ENCODE peak calls at places on chromosomes 4 and X, in nine cellular contexts. K, A, X, Z, H, N, Y, F and D are unnamed samples. For H3K36me3, the result is how much of the 10 kb centered on the place peaks cover.

GRCh38 chrX:129738466-129739308 is at the start of gene XPNPEP2:
- DNase-seq in H (no peak), A (peak), Y (peak), X (peak), Z (peak), F (no peak), N (peak), K (no peak), D (peak)

GRCh38 chr4:80139668-80140067 is 57.6 kb upstream of the PRDM8 start:
- DNase-seq in N (no peak), X (no peak), F (no peak), K (no peak), A (no peak), H (no peak), Z (no peak), Y (no peak), D (no peak)

GRCh38 chr4:104166749-104167148 is 327.9 kb downstream of the CXXC4 start:
- DNase-seq in Y (no peak), F (no peak), K (no peak), H (no peak), A (no peak), N (no peak), Z (no peak), X (no peak), D (no peak)

GRCh38 chr4:176002007-176002623 is 63.5 kb upstream of the WDR17 start:
- DNase-seq in A (no peak), Z (no peak), X (peak), F (no peak), H (peak), Y (no peak), K (peak), N (no peak), D (peak)

GRCh38 chr4:105232374-105232773 is 85.7 kb downstream of the TET2 start:
- DNase-seq in A (no peak), F (no peak), X (no peak), K (no peak), N (no peak), H (no peak), Z (peak), Y (no peak), D (no peak)

GRCh38 chr4:182074842-182075241 is 168.4 kb upstream of the TENM3 start:
- DNase-seq in X (no peak), N (no peak), H (no peak), F (no peak), Y (no peak), Z (no peak), K (no peak), A (no peak), D (no peak)

GRCh38 chr4:33357121-33357520 is 2637.0 kb downstream of the PCDH7 start:
- DNase-seq in X (no peak), Z (no peak), K (no peak), N (no peak), H (no peak), Y (no peak), A (no peak), F (no peak), D (no peak)

GRCh38 chrX:7115557-7115956 is 32.0 kb upstream of the STS start:
- DNase-seq in H (peak), X (no peak), Z (no peak), N (no peak), F (no peak), Y (no peak), A (peak), K (no peak), D (no peak)

GRCh38 chr4:182513534-182514291 is 270.5 kb downstream of the TENM3 start:
- DNase-seq in N (no peak), X (no peak), A (no peak), Y (no peak), H (no peak), Z (no peak), K (no peak), F (no peak), D (no peak)

GRCh38 chr4:25020240-25020639 is 10.5 kb downstream of the LGI2 start:
- DNase-seq in K (no peak), Z (no peak), H (no peak), F (no peak), N (no peak), Y (no peak), X (no peak), A (no peak), D (no peak)

GRCh38 chrX:153801646-153802045 is 7.2 kb downstream of the SSR4 start:
- DNase-seq in N (no peak), Z (no peak), A (no peak), F (no peak), X (no peak), H (no peak), K (no peak), Y (no peak), D (no peak)

GRCh38 chrX:151359931-151360871 is 36.8 kb upstream of the VMA21 start:
- DNase-seq in A (peak), H (peak), K (peak), F (peak), N (peak), Y (no peak), Z (no peak), X (peak), D (peak)

GRCh38 chr4:2081540-2081939 is 22.4 kb downstream of the NAT8L start:
- DNase-seq in H (peak), F (no peak), X (no peak), Y (no peak), Z (no peak), K (peak), N (no peak), A (no peak), D (no peak)

GRCh38 chr4:166165829-166166420 is 292.9 kb downstream of the TLL1 start:
- DNase-seq in A (no peak), X (peak), H (peak), F (no peak), N (no peak), Y (no peak), K (no peak), Z (peak), D (peak)

GRCh38 chrX:12403474-12404082 is 265.3 kb downstream of the FRMPD4 start:
- DNase-seq in H (no peak), K (no peak), Z (peak), Y (no peak), A (no peak), F (no peak), X (no peak), N (no peak), D (no peak)

GRCh38 chrX:77945910-77946309 is 23.5 kb downstream of the PGAM4 start:
- DNase-seq in X (no peak), H (no peak), N (no peak), Y (no peak), F (no peak), A (no peak), K (no peak), Z (no peak), D (no peak)

GRCh38 chr4:187814737-187815465 is 180.7 kb upstream of the ZFP42 start:
- DNase-seq in Y (no peak), X (no peak), Z (peak), H (no peak), F (no peak), N (peak), A (no peak), K (peak), D (no peak)

GRCh38 chr4:163548481-163549243 is 54.2 kb downstream of the TMA16 start:
- DNase-seq in F (peak), A (no peak), X (peak), H (no peak), Z (peak), Y (no peak), K (no peak), N (no peak), D (peak)

GRCh38 chr4:110306363-110306762 is 107.9 kb upstream of the ELOVL6 start:
- DNase-seq in F (no peak), H (no peak), N (no peak), A (no peak), Z (no peak), Y (no peak), X (no peak), K (no peak), D (no peak)

GRCh38 chr4:143358923-143359694 is 22.4 kb downstream of the GAB1 start:
- DNase-seq in Y (peak), Z (peak), N (no peak), K (no peak), H (no peak), X (no peak), F (no peak), A (no peak), D (no peak)

GRCh38 chr4:17128268-17128667 is 229.8 kb upstream of the LDB2 start:
- DNase-seq in H (no peak), F (no peak), X (no peak), K (no peak), A (no peak), N (no peak), Z (peak), Y (no peak), D (no peak)

GRCh38 chr4:10524196-10524833 is 67.1 kb upstream of the ZNF518B start:
- DNase-seq in X (no peak), H (no peak), Y (no peak), N (no peak), A (no peak), K (no peak), F (no peak), Z (no peak), D (no peak)

GRCh38 chr4:89765966-89766365 is 71.0 kb downstream of the SNCA start:
- DNase-seq in H (no peak), A (peak), Y (peak), Z (peak), K (no peak), X (no peak), F (no peak), N (no peak), D (no peak)

GRCh38 chr4:173485164-173485563 is 44.9 kb downstream of the HAND2 start:
- DNase-seq in X (no peak), Y (no peak), K (no peak), H (no peak), N (no peak), A (no peak), Z (peak), F (no peak), D (no peak)

GRCh38 chr4:4306920-4307319 is 16.9 kb downstream of the ZBTB49 start:
- DNase-seq in N (no peak), F (no peak), K (no peak), X (no peak), Z (no peak), Y (no peak), A (no peak), H (no peak), D (no peak)

GRCh38 chr4:80266267-80266901 is at the start of gene FGF5:
- DNase-seq in X (peak), Y (peak), N (peak), F (no peak), H (peak), A (peak), Z (peak), K (peak), D (peak)

GRCh38 chr4:177283167-177283566 is 26.5 kb upstream of the NEIL3 start:
- DNase-seq in K (no peak), N (no peak), A (no peak), Z (peak), Y (no peak), H (no peak), F (no peak), X (no peak), D (no peak)

GRCh38 chr4:56320293-56320692 is 67.0 kb downstream of the AASDH start:
- DNase-seq in N (no peak), Y (no peak), H (no peak), Z (peak), K (no peak), A (no peak), F (no peak), X (no peak), D (no peak)

GRCh38 chr4:96149911-96150310 is 310.0 kb downstream of the PDHA2 start:
- DNase-seq in X (no peak), F (no peak), Z (no peak), A (no peak), K (no peak), Y (no peak), H (no peak), N (no peak), D (no peak)

GRCh38 chrX:39012561-39013209 is 211.4 kb downstream of the MID1IP1 start:
- DNase-seq in H (no peak), Z (peak), X (no peak), Y (no peak), N (no peak), A (no peak), F (no peak), K (no peak), D (peak)

GRCh38 chr4:55386073-55386472 is 9.7 kb upstream of the TMEM165 start:
- DNase-seq in Y (no peak), H (peak), X (peak), F (no peak), Z (peak), K (no peak), N (no peak), A (no peak), D (peak)

GRCh38 chrX:131763674-131764073 is 219.8 kb downstream of the OR13H1 start:
- DNase-seq in Z (peak), F (peak), N (no peak), X (no peak), K (no peak), A (peak), Y (no peak), H (peak), D (no peak)

GRCh38 chr4:26218677-26219181 is 102.1 kb upstream of the RBPJ start:
- DNase-seq in Y (no peak), F (no peak), X (no peak), A (no peak), N (no peak), H (no peak), Z (no peak), K (no peak), D (no peak)

GRCh38 chr4:15410750-15411149 is 17.1 kb upstream of the C1QTNF7 start:
- DNase-seq in A (no peak), K (no peak), Y (no peak), F (no peak), Z (no peak), X (no peak), H (no peak), N (no peak), D (no peak)

GRCh38 chr4:41693629-41694028 is 54.9 kb downstream of the PHOX2B start:
- DNase-seq in F (no peak), Z (peak), N (no peak), X (peak), A (no peak), H (no peak), Y (no peak), K (no peak), D (peak)

GRCh38 chr4:145552181-145552822 is 66.9 kb upstream of the MMAA start:
- DNase-seq in N (no peak), Z (no peak), X (no peak), A (no peak), H (no peak), Y (no peak), F (no peak), K (no peak), D (no peak)

GRCh38 chrX:23637187-23637586 is 30.1 kb upstream of the PRDX4 start:
- DNase-seq in A (no peak), H (no peak), K (no peak), F (peak), Y (no peak), X (no peak), N (no peak), Z (no peak), D (no peak)

GRCh38 chr4:766152-766515 is 59.8 kb downstream of the CPLX1 start:
- DNase-seq in Z (peak), Y (no peak), F (no peak), K (no peak), A (peak), H (no peak), N (no peak), X (no peak), D (no peak)

GRCh38 chr4:768076-768475 is 57.9 kb downstream of the CPLX1 start:
- DNase-seq in F (no peak), K (peak), Y (no peak), A (no peak), X (no peak), Z (no peak), N (no peak), H (no peak), D (no peak)

GRCh38 chr4:764405-765169 is 59.0 kb downstream of the PCGF3 start:
- DNase-seq in N (no peak), K (peak), Y (no peak), F (no peak), Z (no peak), H (no peak), X (no peak), A (no peak), D (no peak)

GRCh38 chr4:768995-769394 is 56.9 kb downstream of the CPLX1 start:
- DNase-seq in H (peak), K (peak), Z (no peak), N (no peak), F (no peak), A (peak), X (no peak), Y (no peak), D (no peak)

DNA sequence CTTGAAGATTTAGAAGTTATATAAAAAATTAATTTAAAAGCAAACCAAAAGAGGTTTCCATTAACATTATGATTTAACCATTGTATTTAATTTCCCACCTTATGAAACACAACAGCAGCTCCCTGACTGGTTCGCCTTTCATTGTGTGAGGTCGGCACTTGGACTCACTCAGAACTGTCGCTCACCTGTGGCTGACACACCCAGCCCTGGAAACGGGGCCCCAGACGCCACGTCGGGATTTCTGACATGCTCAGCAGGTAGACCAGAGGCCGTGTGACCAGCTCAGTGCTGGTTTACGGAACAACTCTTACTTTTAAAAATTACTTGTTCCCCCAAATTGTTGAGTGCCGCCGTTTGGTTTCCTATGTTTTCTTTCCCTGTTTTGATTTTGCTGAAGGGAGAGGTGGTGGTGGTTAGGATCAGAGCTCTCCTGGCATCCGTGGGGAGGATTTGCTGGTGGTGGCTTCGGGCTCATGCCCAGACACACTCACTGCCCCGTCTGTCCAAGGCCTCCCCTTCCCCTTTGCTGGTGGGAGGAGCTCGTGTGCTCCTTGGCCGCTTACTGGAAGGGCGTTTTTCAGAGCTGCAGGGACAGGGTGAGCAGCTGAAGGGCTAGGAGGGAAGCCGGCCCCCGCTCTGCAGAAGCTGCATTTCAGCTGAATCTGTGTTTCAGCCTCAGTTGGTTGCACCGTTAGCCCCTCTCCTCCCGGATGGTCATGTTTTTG is 59.2 kb downstream of the CPLX1 start:
- DNase-seq in K (peak), F (no peak), N (no peak), Z (no peak), Y (no peak), X (no peak), A (no peak), H (no peak), D (peak)
- H3K36me3 ChIP-seq in K (half or more), F (under half), N (under half), Z (half or more), Y (under half), X (under half), A (under half), H (half or more), D (under half)

GRCh38 chr4:74623041-74623440 is 171.3 kb downstream of the BTC start:
- DNase-seq in Z (peak), A (no peak), F (peak), Y (no peak), X (peak), N (no peak), K (no peak), H (peak), D (peak)
- TF ChIP-seq CTCF in Z (peak), A (no peak), F (peak), Y (peak), X (peak), N (peak), K (peak), H (peak), D (peak)

GRCh38 chrX:47197526-47197925 is 3.9 kb downstream of the UBA1 start:
- DNase-seq in Z (no peak), H (no peak), F (no peak), Y (no peak), A (no peak), K (no peak), X (no peak), N (no peak), D (no peak)
- H3K36me3 ChIP-seq in Z (half or more), H (half or more), F (under half), Y (under half), A (under half), K (under half), X (under half), N (under half), D (under half)

DNA sequence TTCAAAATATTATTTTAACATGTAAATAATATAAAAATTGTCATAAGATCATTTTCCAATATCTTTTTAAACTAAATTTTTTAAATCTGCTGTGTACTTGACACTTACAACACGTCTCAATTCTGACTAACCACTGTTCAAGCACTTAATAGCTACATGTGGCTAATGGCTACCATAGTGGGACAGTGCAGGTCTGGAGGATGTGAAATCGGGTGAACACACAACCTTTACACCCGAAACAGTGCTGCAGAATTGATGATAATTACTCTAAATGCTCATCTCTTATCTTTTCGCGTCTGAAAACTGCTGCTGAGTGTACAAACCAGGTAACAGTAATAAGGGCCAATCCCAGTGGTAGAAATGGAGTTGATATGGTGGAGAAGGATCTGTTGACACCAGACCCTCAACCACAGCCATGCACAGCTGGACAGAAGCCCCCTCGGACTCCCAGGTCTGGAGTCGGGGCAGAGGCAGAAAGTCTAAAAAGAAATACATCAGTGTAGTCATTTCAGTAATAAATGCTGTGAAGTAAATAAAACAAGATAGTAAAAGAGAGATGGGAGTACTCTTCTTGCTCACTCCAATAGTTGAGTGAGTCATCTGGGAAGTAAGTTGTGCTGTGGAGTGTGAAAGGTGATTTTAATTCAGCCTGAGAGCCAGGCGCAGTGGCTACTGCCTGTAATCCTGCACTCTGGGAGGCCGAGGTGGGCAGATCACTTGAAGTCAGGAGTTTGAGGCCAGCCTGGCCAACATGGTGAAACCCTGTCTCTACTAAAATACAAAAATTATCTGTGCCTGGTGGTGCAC is 150.0 kb downstream of the CBR4 start:
- DNase-seq in N (no peak), F (no peak), Y (no peak), Z (peak), H (no peak), K (no peak), X (peak), A (no peak), D (no peak)
- TF ChIP-seq CTCF in N (no peak), F (no peak), Y (no peak), Z (no peak), H (no peak), K (no peak), X (no peak), A (no peak), D (no peak)